ENCODE peak calls at places on chromosomes 4 and X, in five cellular contexts. P is suprapubic skin, I is A673, S is epithelial cell of esophagus, R is upper lobe of right lung. F is an unnamed sample.

GRCh38 chrX:109384569-109385174 is 97.2 kb downstream of the GUCY2F start:
- DNase-seq in I (peak), P (no peak), S (peak), R (no peak), F (no peak)

GRCh38 chr4:182924497-182924896 is 7.3 kb upstream of the DCTD start:
- DNase-seq in R (no peak), P (no peak), I (no peak), S (no peak), F (no peak)

GRCh38 chrX:153725039-153725831 is 579 bp downstream of the ABCD1 start:
- DNase-seq in R (no peak), I (no peak), P (no peak), S (no peak), F (no peak)

GRCh38 chr4:25427871-25428270 is 50.8 kb downstream of the ANAPC4 start:
- DNase-seq in I (no peak), P (no peak), S (no peak), R (no peak), F (no peak)

GRCh38 chr4:176191974-176192373 is 3.4 kb downstream of the SPATA4 start:
- DNase-seq in R (no peak), P (no peak), I (peak), S (no peak), F (no peak)

GRCh38 chr4:189202182-189202868 is 738.3 kb upstream of the FRG1 start:
- DNase-seq in I (peak), S (peak), R (peak), P (peak), F (no peak)

GRCh38 chr4:16140520-16141249 is 56.9 kb upstream of the PROM1 start:
- DNase-seq in S (peak), I (no peak), R (no peak), P (no peak), F (no peak)

GRCh38 chr4:97720869-97721432 is 422.3 kb downstream of the STPG2 start:
- DNase-seq in R (no peak), P (no peak), I (no peak), S (peak), F (no peak)

GRCh38 chrX:12080265-12080664 is 58.0 kb upstream of the FRMPD4 start:
- DNase-seq in I (peak), P (no peak), S (peak), R (no peak), F (no peak)

GRCh38 chrX:101550825-101551767 is 749 bp downstream of the ARMCX1 start:
- DNase-seq in S (peak), P (peak), R (peak), I (peak), F (no peak)

GRCh38 chr4:125951275-125951887 is 636.6 kb downstream of the FAT4 start:
- DNase-seq in R (no peak), S (no peak), P (no peak), I (peak), F (peak)

GRCh38 chrX:39445336-39445735 is 644.1 kb downstream of the MID1IP1 start:
- DNase-seq in I (peak), R (no peak), P (no peak), S (no peak), F (no peak)

GRCh38 chr4:164959896-164960295 is 17.6 kb downstream of the TRIM61 start:
- DNase-seq in I (no peak), S (peak), P (no peak), R (no peak), F (no peak)

GRCh38 chr4:147351083-147351787 is 129.7 kb upstream of the EDNRA start:
- DNase-seq in P (no peak), I (no peak), R (no peak), S (peak), F (no peak)

GRCh38 chrX:110180928-110181310 is 137.0 kb downstream of the AMMECR1 start:
- DNase-seq in R (no peak), P (no peak), S (peak), I (peak), F (no peak)

GRCh38 chr4:3098346-3098745 is 23.9 kb downstream of the HTT start:
- DNase-seq in I (no peak), P (no peak), R (no peak), S (no peak), F (no peak)

GRCh38 chr4:145487626-145488025 is 6.0 kb downstream of the SMAD1 start:
- DNase-seq in P (no peak), S (no peak), I (peak), R (no peak), F (no peak)

GRCh38 chrX:69357293-69357692 is 146.8 kb upstream of the NALF2 start:
- DNase-seq in S (peak), R (no peak), I (no peak), P (no peak), F (no peak)

GRCh38 chrX:51860679-51861078 is 32.7 kb upstream of the MAGED1 start:
- DNase-seq in R (no peak), I (peak), S (peak), P (no peak), F (no peak)

GRCh38 chr4:152273343-152273742 is 262.5 kb downstream of the FBXW7 start:
- DNase-seq in S (peak), P (no peak), I (no peak), R (no peak), F (no peak)

GRCh38 chr4:78162821-78163220 is 105.7 kb downstream of the FRAS1 start:
- DNase-seq in I (no peak), P (no peak), R (no peak), S (peak), F (no peak)

GRCh38 chr4:14375816-14376215 is 626.5 kb upstream of the CPEB2 start:
- DNase-seq in I (no peak), R (no peak), P (no peak), S (peak), F (no peak)

GRCh38 chr4:26297219-26297618 is 23.6 kb upstream of the RBPJ start:
- DNase-seq in P (no peak), S (no peak), I (no peak), R (no peak), F (no peak)

GRCh38 chr4:78757574-78757973 is 18.6 kb upstream of the BMP2K start:
- DNase-seq in S (no peak), R (no peak), P (no peak), I (no peak), F (no peak)

GRCh38 chr4:36568575-36568974 is 287.2 kb downstream of the DTHD1 start:
- DNase-seq in S (peak), R (no peak), P (no peak), I (no peak), F (no peak)

GRCh38 chr4:40877081-40877480 is 127.3 kb downstream of the NSUN7 start:
- DNase-seq in S (no peak), P (no peak), R (no peak), I (no peak), F (no peak)

GRCh38 chr4:40875507-40876150 is 125.9 kb downstream of the NSUN7 start:
- DNase-seq in S (no peak), P (no peak), R (no peak), I (no peak), F (no peak)

GRCh38 chr4:40874331-40874730 is 124.6 kb downstream of the NSUN7 start:
- DNase-seq in R (no peak), P (no peak), I (no peak), S (no peak), F (no peak)

GRCh38 chr4:40871695-40872250 is 122.0 kb downstream of the NSUN7 start:
- DNase-seq in S (no peak), R (no peak), P (no peak), I (no peak), F (no peak)

DNA sequence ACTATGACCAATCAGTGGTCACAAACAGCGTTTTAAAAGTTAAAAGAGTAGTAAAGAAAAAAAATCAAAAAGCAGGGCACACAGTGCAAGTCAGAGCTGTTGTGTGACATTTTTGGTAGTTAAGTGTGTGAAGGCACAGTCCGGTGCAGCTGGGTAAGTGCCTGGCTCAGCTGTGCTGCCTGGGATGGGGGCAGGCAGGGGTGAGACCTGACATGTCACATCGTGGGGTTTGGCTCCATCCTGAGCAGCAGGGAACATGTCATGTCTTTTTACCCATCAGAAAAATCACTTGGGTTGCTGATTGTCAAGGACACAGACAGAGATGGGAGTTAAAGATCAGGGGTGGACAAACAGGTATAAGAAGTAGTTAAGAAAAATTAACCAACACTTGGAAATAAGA is 125.1 kb downstream of the NSUN7 start:
- DNase-seq in I (no peak), P (no peak), R (no peak), S (no peak), F (no peak)
- H3K4me3 ChIP-seq in I (no peak), P (no peak), R (no peak), S (no peak), F (no peak)

GRCh38 chr4:77074961-77075855 is 581 bp downstream of the CCNI start:
- DNase-seq in I (peak), S (peak), R (peak), P (peak), F (no peak)

GRCh38 chr4:77073981-77074865 is 1.6 kb downstream of the CCNI start:
- DNase-seq in P (no peak), I (no peak), R (no peak), S (peak), F (no peak)

GRCh38 chr4:77075869-77076801 is at the start of gene CCNI:
- DNase-seq in I (peak), P (peak), R (peak), S (peak), F (peak)

GRCh38 chr4:77073106-77073858 is 2.5 kb downstream of the CCNI start:
- DNase-seq in S (peak), I (no peak), R (no peak), P (no peak), F (no peak)

DNA sequence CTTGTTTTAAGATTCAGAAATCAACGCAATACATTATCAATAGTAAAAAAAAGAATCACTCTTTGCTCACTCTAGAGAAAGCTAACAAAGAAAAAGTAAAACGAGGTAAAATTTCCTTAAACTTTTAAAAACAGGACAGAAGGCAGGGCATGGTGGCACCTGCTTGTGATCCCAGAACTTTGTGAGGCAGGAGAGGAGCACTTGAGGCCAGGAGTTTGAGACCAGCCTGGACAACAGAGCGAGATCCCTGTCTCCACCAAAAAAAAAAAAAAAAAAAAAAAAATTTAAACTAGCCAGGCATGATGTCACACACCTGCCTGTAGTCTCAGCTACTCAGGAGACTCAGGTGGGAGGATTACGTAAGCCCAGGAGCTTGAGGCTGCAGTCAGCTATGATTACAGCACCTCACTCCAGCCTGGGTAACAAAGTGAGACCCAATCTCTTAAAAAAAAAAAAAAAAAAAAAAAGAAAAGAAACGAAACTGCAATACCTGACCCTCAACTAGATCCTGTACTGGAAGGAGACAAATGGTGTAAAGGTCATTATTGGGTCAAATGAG is 3.5 kb downstream of the CCNI start:
- DNase-seq in I (no peak), R (no peak), S (peak), P (no peak), F (no peak)
- H3K4me3 ChIP-seq in I (no peak), R (no peak), S (no peak), P (no peak), F (no peak)

DNA sequence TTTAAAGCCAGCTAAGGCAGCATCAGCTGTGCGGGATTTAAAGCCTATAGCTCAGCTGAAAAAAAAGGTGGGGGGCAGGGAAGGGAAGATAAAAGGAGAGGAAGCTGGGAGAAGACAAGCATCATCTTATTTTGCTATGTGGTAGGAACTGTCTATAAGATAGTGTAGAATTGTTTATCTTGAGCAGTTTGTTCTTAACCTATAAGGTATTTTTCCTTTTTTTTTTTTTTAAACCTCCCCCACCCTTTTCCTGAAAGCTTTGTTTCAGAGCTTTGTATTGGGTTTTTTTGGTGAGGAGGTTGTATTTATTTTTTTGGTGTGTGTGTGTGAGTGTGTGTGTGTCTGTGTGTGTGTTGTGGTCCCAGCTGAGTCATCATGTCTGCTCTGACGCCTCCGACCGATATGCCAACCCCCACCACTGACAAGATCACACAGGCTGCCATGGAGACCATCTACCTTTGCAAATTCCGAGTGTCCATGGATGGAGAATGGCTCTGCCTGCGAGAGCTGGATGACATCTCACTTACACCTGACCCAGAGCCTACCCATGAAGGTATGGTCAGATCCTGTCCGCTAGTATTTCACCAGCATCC is 531 bp downstream of the RUFY3 start:
- DNase-seq in I (no peak), P (no peak), R (no peak), S (no peak), F (no peak)
- H3K4me3 ChIP-seq in I (no peak), P (peak), R (peak), S (no peak), F (no peak)

GRCh38 chrX:45767021-45767491 is 566.4 kb upstream of the DIPK2B start:
- DNase-seq in R (no peak), P (no peak), I (peak), S (peak), F (no peak)

GRCh38 chrX:45765281-45765680 is 564.6 kb upstream of the DIPK2B start:
- DNase-seq in P (no peak), I (no peak), S (no peak), R (no peak), F (no peak)

GRCh38 chrX:45762699-45763647 is 562.3 kb upstream of the DIPK2B start:
- DNase-seq in I (no peak), S (peak), R (no peak), P (no peak), F (no peak)

GRCh38 chrX:45768666-45769065 is 568.0 kb upstream of the DIPK2B start:
- DNase-seq in P (no peak), S (no peak), R (no peak), I (no peak), F (no peak)

DNA sequence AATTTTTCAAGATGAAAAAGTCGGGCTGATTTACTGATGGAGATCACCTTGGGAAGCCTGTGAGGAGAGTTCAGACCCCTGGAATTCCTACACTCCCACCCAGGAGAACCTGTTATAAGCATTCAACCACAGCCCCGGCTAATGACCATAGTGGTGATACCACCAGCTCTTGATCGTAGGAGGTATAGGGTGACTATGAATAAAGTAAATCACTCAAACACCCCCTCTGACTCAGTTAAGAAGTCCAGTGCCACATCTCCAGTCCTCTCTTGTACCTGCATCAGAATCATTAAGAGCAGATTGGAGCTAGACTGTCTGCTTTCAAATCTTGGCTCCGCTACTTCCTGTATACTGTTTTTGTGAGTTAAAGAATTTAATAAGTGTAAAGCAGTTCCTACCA is 565.0 kb upstream of the DIPK2B start:
- DNase-seq in I (no peak), P (no peak), R (no peak), S (no peak), F (no peak)
- H3K4me3 ChIP-seq in I (no peak), P (no peak), R (peak), S (no peak), F (no peak)

GRCh38 chr4:58275856-58276255 is 1165.7 kb upstream of the IGFBP7 start:
- DNase-seq in I (no peak), P (no peak), S (no peak), R (no peak), F (peak)

GRCh38 chr4:58274553-58274952 is 1164.4 kb upstream of the IGFBP7 start:
- DNase-seq in S (no peak), R (no peak), I (no peak), P (no peak), F (no peak)
- H3K4me3 ChIP-seq in S (no peak), R (no peak), I (no peak), P (no peak), F (no peak)

GRCh38 chr4:77123403-77123802 is 33.6 kb upstream of the CCNG2 start:
- DNase-seq in P (no peak), S (no peak), I (no peak), R (no peak), F (no peak)
- H3K4me3 ChIP-seq in P (no peak), S (no peak), I (no peak), R (no peak), F (no peak)

GRCh38 chrX:2584659-2585470 is 84.1 kb upstream of the DHRSX start:
- DNase-seq in R (no peak), S (peak), P (no peak), I (no peak), F (no peak)
- H3K4me3 ChIP-seq in R (no peak), S (no peak), P (peak), I (no peak), F (no peak)

DNA sequence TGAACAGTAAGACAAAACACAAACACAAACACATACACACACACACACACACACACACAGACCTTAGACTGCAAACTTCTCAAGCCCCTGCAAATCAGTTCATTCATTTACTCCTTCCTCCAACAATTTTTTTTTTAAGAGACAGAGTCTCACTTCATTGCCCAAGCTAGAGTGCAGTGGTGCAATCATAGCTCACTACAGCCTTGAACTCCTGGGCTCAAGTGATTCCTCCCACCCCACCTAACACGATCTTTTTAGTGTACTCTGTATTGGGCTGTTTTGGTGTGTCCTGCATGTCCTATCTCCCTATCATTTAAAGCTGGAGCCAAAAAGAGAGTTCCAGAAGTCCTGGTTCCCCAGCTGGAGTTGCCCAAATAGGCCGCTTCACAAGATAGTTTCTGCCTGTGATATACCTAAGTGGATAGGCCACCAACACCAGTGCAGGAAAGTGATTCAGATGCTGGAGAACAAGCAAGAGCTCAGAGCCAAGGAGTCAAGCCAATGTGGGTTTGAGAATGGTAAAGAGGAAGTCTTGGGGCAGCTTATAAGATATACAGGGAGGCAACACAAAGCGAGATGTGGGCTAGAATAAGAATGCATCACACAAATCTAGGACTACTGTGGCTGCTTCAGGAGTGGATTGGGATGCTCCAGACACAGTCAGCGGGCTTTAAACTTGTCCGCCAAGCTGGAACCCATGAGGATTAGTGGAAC is 85.4 kb upstream of the RAPGEF2 start:
- DNase-seq in R (no peak), S (no peak), P (no peak), I (no peak), F (no peak)
- H3K4me3 ChIP-seq in R (no peak), S (no peak), P (no peak), I (no peak), F (no peak)

DNA sequence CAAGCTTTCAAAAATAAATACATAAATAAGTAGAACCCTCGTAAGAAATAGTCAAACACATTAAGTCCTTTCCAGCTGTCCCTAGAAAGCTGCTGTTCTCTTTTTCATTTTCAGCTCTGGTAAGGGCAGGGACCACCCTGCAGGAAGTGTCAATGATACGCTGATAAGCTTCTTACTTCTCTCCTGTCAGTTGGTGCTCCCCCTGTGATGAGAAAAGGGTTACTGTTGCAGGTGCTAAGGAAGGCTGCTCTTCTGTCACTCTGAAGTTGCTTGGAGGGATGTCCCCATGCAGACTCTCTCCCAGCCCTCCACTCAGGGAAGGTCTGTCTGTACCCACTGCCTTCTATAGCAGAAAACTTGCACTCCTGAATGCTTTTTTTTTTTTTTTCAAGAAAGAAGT is 1.4 kb downstream of the CXCL3 start:
- DNase-seq in S (no peak), I (no peak), R (no peak), P (no peak), F (no peak)
- H3K4me3 ChIP-seq in S (peak), I (no peak), R (peak), P (no peak), F (no peak)

GRCh38 chrX:19121466-19121865 is 802 bp downstream of the ADGRG2 start:
- DNase-seq in P (no peak), R (no peak), I (peak), S (no peak), F (no peak)

GRCh38 chrX:19127649-19128168 is 5.4 kb upstream of the ADGRG2 start:
- DNase-seq in I (peak), S (peak), P (no peak), R (no peak), F (no peak)

GRCh38 chrX:19121898-19122640 is at the start of gene ADGRG2:
- DNase-seq in I (peak), R (peak), P (no peak), S (peak), F (no peak)

GRCh38 chrX:19122641-19123009 is 357 bp upstream of the ADGRG2 start:
- DNase-seq in P (no peak), R (no peak), S (no peak), I (peak), F (no peak)
- H3K4me3 ChIP-seq in P (peak), R (no peak), S (no peak), I (peak), F (peak)

F was measured in SK-N-MC.